ENCODE peak calls at places on chromosomes 12 and 14, in four cellular contexts. One of them, this sample, is unnamed.

GRCh38 chr12:118326971-118327370 is 45.7 kb downstream of the TAOK3 start:
- DNase-seq in K562: no peak
- DNase-seq in H1: no peak
- DNase-seq in HepG2: no peak
- DNase-seq in this sample: no peak

GRCh38 chr12:6424008-6424347 is 20.8 kb upstream of the CD27 start:
- DNase-seq in K562: no peak
- DNase-seq in H1: no peak
- DNase-seq in HepG2: no peak
- DNase-seq in this sample: no peak

GRCh38 chr14:48398675-48399282 is 723.4 kb upstream of the MDGA2 start:
- DNase-seq in K562: peak
- DNase-seq in H1: no peak
- DNase-seq in HepG2: peak
- DNase-seq in this sample: peak

GRCh38 chr12:82567688-82568087 is 119.0 kb upstream of the TMTC2 start:
- DNase-seq in K562: no peak
- DNase-seq in H1: no peak
- DNase-seq in HepG2: no peak
- DNase-seq in this sample: no peak

GRCh38 chr14:24279301-24280186 is 8.1 kb upstream of the RABGGTA start:
- DNase-seq in K562: no peak
- DNase-seq in H1: no peak
- DNase-seq in HepG2: no peak
- DNase-seq in this sample: no peak

GRCh38 chr12:15244341-15244740 is 23.1 kb upstream of the RERG start:
- DNase-seq in K562: no peak
- DNase-seq in H1: no peak
- DNase-seq in HepG2: no peak
- DNase-seq in this sample: no peak

GRCh38 chr12:85445060-85445938 is 165.3 kb downstream of the ALX1 start:
- DNase-seq in K562: no peak
- DNase-seq in H1: no peak
- DNase-seq in HepG2: no peak
- DNase-seq in this sample: no peak

GRCh38 chr14:97977711-97978261 is 1180.6 kb downstream of the VRK1 start:
- DNase-seq in K562: no peak
- DNase-seq in H1: no peak
- DNase-seq in HepG2: no peak
- DNase-seq in this sample: no peak

GRCh38 chr12:68743416-68743815 is 2.6 kb upstream of the SLC35E3 start:
- DNase-seq in K562: no peak
- DNase-seq in H1: no peak
- DNase-seq in HepG2: no peak
- DNase-seq in this sample: no peak

GRCh38 chr12:99959549-99960170 is 25.1 kb downstream of the ANKS1B start:
- DNase-seq in K562: no peak
- DNase-seq in H1: no peak
- DNase-seq in HepG2: peak
- DNase-seq in this sample: peak

GRCh38 chr14:77908847-77909246 is 108.9 kb downstream of the ADCK1 start:
- DNase-seq in K562: peak
- DNase-seq in H1: no peak
- DNase-seq in HepG2: no peak
- DNase-seq in this sample: no peak

GRCh38 chr14:64539186-64539552 is 1.4 kb upstream of the HSPA2 start:
- DNase-seq in K562: no peak
- DNase-seq in H1: no peak
- DNase-seq in HepG2: no peak
- DNase-seq in this sample: peak

GRCh38 chr12:65122661-65123060 is 1.6 kb upstream of the WIF1 start:
- DNase-seq in K562: no peak
- DNase-seq in H1: no peak
- DNase-seq in HepG2: no peak
- DNase-seq in this sample: no peak

GRCh38 chr12:5870183-5870582 is 74.9 kb downstream of the ANO2 start:
- DNase-seq in K562: no peak
- DNase-seq in H1: no peak
- DNase-seq in HepG2: no peak
- DNase-seq in this sample: no peak

GRCh38 chr14:33754264-33754663 is 196.6 kb downstream of the EGLN3 start:
- DNase-seq in K562: no peak
- DNase-seq in H1: no peak
- DNase-seq in HepG2: no peak
- DNase-seq in this sample: no peak

GRCh38 chr12:62684586-62685295 is 218.1 kb downstream of the MON2 start:
- DNase-seq in K562: no peak
- DNase-seq in H1: no peak
- DNase-seq in HepG2: no peak
- DNase-seq in this sample: no peak

GRCh38 chr14:53180272-53181221 is 27.4 kb upstream of the DDHD1 start:
- DNase-seq in K562: peak
- DNase-seq in H1: peak
- DNase-seq in HepG2: peak
- DNase-seq in this sample: no peak

GRCh38 chr12:124713436-124714082 is 146.1 kb upstream of the NCOR2 start:
- DNase-seq in K562: no peak
- DNase-seq in H1: no peak
- DNase-seq in HepG2: no peak
- DNase-seq in this sample: peak

GRCh38 chr14:96204151-96205058 is at the start of gene BDKRB2:
- DNase-seq in K562: no peak
- DNase-seq in H1: peak
- DNase-seq in HepG2: peak
- DNase-seq in this sample: peak

GRCh38 chr14:32710351-32711102 is 228.2 kb upstream of the NPAS3 start:
- DNase-seq in K562: no peak
- DNase-seq in H1: no peak
- DNase-seq in HepG2: no peak
- DNase-seq in this sample: no peak

DNA sequence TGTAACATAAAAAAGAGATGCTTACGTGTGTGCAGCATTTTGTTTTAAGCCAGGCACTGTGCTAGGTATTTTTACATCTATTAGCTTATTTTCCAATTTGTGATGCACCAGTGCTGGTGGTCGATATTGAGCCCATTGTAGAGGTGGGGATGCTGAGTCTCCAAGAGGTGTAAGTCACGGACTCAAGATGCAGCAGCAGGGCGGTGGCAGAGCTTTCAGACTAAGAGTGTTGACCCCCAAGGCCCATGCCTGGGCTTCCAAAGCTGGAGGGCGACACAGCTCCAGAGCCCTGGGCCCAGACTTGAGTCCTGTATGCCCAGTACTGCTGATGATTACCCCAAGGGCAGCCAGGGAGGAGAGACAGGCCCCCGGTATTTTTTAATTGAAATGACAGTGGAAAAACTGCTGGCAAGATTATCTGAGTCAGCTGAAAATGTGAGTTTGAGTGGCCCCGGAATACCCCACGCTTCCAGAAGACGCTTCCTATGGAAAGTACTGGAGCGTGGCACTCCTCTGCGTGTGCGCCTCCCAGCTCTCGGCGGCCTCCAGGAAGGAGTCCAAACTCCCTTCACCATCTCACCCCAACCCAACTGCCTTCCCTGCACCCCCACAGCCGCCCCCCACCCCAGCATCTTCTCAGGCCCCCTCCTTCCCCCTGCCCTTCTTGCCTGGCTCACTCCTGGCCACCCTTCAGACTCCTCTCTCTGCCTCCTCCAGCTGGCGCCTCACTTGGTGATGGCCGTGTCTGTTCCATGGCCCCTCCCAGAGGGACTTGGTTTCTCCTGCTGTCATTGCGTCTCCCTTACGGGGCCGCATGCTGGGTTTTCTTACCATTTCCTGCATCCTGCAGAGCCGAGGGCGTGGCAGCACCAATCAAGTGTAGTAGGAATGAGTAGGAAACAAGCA is 40.7 kb downstream of the ELK3 start:
- DNase-seq in K562: no peak
- DNase-seq in H1: no peak
- DNase-seq in HepG2: no peak
- DNase-seq in this sample: no peak
- H3K9ac ChIP-seq in K562: no peak
- H3K9ac ChIP-seq in H1: no peak
- H3K9ac ChIP-seq in HepG2: no peak
- H3K9ac ChIP-seq in this sample: no peak

GRCh38 chr12:32445356-32445755 is 46.0 kb downstream of the FGD4 start:
- DNase-seq in K562: no peak
- DNase-seq in H1: no peak
- DNase-seq in HepG2: no peak
- DNase-seq in this sample: no peak
- TF ChIP-seq JUN in K562: no peak
- TF ChIP-seq JUN in H1: no peak
- TF ChIP-seq JUN in HepG2: no peak
- TF ChIP-seq JUN in this sample: no peak

GRCh38 chr14:101791919-101792572 is 30.5 kb downstream of the PPP2R5C start:
- DNase-seq in K562: no peak
- DNase-seq in H1: no peak
- DNase-seq in HepG2: no peak
- DNase-seq in this sample: peak
- H3K9ac ChIP-seq in K562: no peak
- H3K9ac ChIP-seq in H1: no peak
- H3K9ac ChIP-seq in HepG2: no peak
- H3K9ac ChIP-seq in this sample: peak

GRCh38 chr14:85131523-85131922 is 398.4 kb upstream of the FLRT2 start:
- DNase-seq in K562: no peak
- DNase-seq in H1: peak
- DNase-seq in HepG2: no peak
- DNase-seq in this sample: no peak
- TF ChIP-seq JUN in K562: no peak
- TF ChIP-seq JUN in H1: no peak
- TF ChIP-seq JUN in HepG2: no peak
- TF ChIP-seq JUN in this sample: no peak

GRCh38 chr14:20346713-20347112 is 3.3 kb downstream of the PARP2 start:
- DNase-seq in K562: no peak
- DNase-seq in H1: no peak
- DNase-seq in HepG2: no peak
- DNase-seq in this sample: no peak
- H3K9ac ChIP-seq in K562: no peak
- H3K9ac ChIP-seq in H1: no peak
- H3K9ac ChIP-seq in HepG2: no peak
- H3K9ac ChIP-seq in this sample: no peak

DNA sequence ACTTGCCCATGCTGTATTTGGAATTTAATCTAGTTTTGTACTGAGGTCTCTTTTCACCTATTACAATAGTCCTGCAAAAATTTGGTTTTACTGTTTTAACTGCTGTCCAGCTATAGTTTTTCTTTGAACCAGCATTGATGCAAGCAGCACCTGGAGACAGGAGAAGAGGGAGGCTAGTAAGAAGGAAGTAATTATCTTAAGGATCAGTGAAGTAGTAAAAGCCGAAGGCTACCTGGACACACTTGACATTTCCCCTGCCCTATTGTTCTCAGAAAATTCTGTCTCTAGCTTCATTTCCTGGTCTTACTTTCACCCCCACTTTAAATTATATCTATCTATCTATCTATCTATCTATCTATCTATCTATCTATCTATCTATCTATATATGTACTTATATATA is 43.5 kb upstream of the LRIG3 start:
- DNase-seq in K562: no peak
- DNase-seq in H1: no peak
- DNase-seq in HepG2: no peak
- DNase-seq in this sample: no peak
- TF ChIP-seq JUN in K562: no peak
- TF ChIP-seq JUN in H1: no peak
- TF ChIP-seq JUN in HepG2: no peak
- TF ChIP-seq JUN in this sample: no peak

DNA sequence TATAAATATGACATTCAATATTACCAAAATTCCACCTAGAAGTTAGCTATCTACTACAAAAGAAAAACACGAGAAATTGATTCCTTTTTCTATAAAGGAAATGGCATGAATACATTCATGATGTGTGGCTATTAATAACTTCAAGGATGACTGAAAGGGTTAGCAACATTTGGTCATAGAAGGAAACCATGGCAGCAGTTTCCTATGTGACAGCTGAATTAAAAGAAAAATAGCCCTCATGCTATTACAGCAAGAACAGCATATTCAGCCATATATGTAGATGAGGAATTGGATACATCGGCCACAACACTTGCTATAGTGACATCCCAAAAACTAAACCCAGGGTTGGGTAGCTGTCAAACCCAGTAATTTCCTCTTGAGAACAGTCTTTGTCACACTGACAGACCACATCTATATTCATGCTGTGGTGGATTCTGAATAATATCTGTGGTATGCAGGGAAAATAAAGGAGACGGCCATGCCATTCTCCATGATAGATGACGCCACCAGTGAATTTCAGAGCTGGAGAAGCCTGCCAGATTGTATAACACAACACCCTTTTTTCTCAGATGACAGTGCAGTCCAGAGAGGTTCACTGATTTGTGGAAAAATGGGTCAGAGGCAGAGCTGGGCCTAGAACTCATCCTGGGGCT is 32.5 kb downstream of the EFCAB11 start:
- DNase-seq in K562: no peak
- DNase-seq in H1: no peak
- DNase-seq in HepG2: no peak
- DNase-seq in this sample: no peak
- H3K9ac ChIP-seq in K562: no peak
- H3K9ac ChIP-seq in H1: no peak
- H3K9ac ChIP-seq in HepG2: no peak
- H3K9ac ChIP-seq in this sample: no peak

GRCh38 chr14:46051801-46052200 is 599.8 kb downstream of the RPL10L start:
- DNase-seq in K562: no peak
- DNase-seq in H1: no peak
- DNase-seq in HepG2: no peak
- DNase-seq in this sample: no peak

GRCh38 chr14:46054526-46054925 is 597.1 kb downstream of the RPL10L start:
- DNase-seq in K562: no peak
- DNase-seq in H1: no peak
- DNase-seq in HepG2: no peak
- DNase-seq in this sample: peak

GRCh38 chr14:46058964-46059580 is 592.5 kb downstream of the RPL10L start:
- DNase-seq in K562: no peak
- DNase-seq in H1: no peak
- DNase-seq in HepG2: no peak
- DNase-seq in this sample: no peak

GRCh38 chr14:46048127-46048526 is 603.5 kb downstream of the RPL10L start:
- DNase-seq in K562: peak
- DNase-seq in H1: peak
- DNase-seq in HepG2: peak
- DNase-seq in this sample: peak

DNA sequence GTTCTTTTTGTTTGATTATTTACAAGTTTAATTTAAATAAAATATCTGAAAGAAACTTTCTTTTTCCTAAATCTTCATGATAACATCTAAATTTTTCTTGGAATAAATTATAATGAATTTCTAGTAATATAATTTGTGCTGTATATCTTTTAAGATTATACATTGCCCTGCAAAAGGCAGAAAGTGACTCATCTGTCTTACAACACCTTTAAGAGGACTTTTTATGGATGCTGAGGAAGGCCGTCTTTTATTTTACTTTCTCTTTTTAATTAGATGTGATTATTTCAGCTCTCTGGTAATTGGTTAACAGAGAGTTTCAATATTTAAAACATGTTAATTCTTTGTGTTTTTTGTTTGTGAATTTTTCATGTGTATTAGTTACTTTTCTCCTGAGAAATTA is 598.4 kb downstream of the RPL10L start:
- DNase-seq in K562: no peak
- DNase-seq in H1: no peak
- DNase-seq in HepG2: no peak
- DNase-seq in this sample: no peak
- TF ChIP-seq JUN in K562: no peak
- TF ChIP-seq JUN in H1: no peak
- TF ChIP-seq JUN in HepG2: no peak
- TF ChIP-seq JUN in this sample: no peak